ENCODE peak calls at places on chromosomes 2 and 18, in ten cellular contexts. B is right lobe of liver; Q is H4; D is A172; K is skeletal muscle cell; C is stimulated activated CD8-positive, alpha-beta memory T cell treated with anti-CD3 and anti-CD28 coated beads, Interleukin-2, amount 100 ng/mL, for 48 hours; X is kidney epithelial cell; Y is AG10803; A is activated CD4-positive, alpha-beta T cell treated with anti-CD3 and anti-CD28 coated beads, Interleukin-2, amount 50 U/mL, for 1 hour; V is C1 segment of cervical spinal cord. G is an unnamed sample.

GRCh38 chr2:19688059-19688458 is 213.7 kb downstream of the TTC32 start:
- DNase-seq in D (no peak), Q (no peak), K (no peak), Y (peak; percentile 13), B (no peak), A (no peak), V (no peak), X (no peak), C (no peak), G (no peak)

GRCh38 chr2:66233981-66234380 is 200.9 kb upstream of the MEIS1 start:
- DNase-seq in X (no peak), D (no peak), B (no peak), K (no peak), Y (no peak), A (no peak), V (no peak), C (no peak), Q (no peak), G (no peak)

GRCh38 chr18:24027156-24027555 is 12.6 kb downstream of the TTC39C start:
- DNase-seq in K (peak; percentile 78), B (no peak), C (no peak), D (peak; percentile 65), A (no peak), Q (peak; percentile 71), X (no peak), V (no peak), Y (peak; percentile 92), G (no peak)

GRCh38 chr2:71794611-71795010 is 341.2 kb downstream of the DYSF start:
- DNase-seq in Q (no peak), A (no peak), C (no peak), B (no peak), X (no peak), V (no peak), D (no peak), Y (no peak), K (no peak), G (no peak)

GRCh38 chr2:28979576-28980366 is 1.3 kb upstream of the TOGARAM2 start:
- DNase-seq in C (no peak), B (no peak), K (no peak), X (no peak), A (no peak), D (no peak), Y (no peak), Q (no peak), V (no peak), G (no peak)

GRCh38 chr2:22481507-22482217 is 903.3 kb upstream of the KLHL29 start:
- DNase-seq in Y (no peak), X (no peak), A (no peak), V (no peak), B (no peak), K (no peak), D (no peak), Q (no peak), C (no peak), G (no peak)

GRCh38 chr2:112712903-112713584 is 7.8 kb upstream of the NT5DC4 start:
- DNase-seq in Q (no peak), K (no peak), Y (peak; percentile 29), X (no peak), D (no peak), C (peak; percentile 62), V (no peak), A (no peak), B (no peak), G (peak; percentile 47)

GRCh38 chr2:44715671-44716077 is 225.8 kb upstream of the SIX3 start:
- DNase-seq in A (no peak), D (peak; percentile 48), Y (peak; percentile 76), K (peak; percentile 16), X (no peak), V (no peak), C (no peak), Q (peak; percentile 38), B (no peak), G (peak; percentile 49)

GRCh38 chr18:62331581-62332436 is 6.7 kb downstream of the TNFRSF11A start:
- DNase-seq in B (no peak), Q (peak; percentile 81), D (no peak), V (no peak), A (no peak), X (no peak), Y (no peak), K (no peak), C (no peak), G (no peak)

GRCh38 chr2:183242937-183243336 is 118.7 kb downstream of the NUP35 start:
- DNase-seq in C (no peak), V (no peak), A (no peak), X (no peak), K (peak; percentile 20), Q (no peak), Y (no peak), B (no peak), D (peak; percentile 4), G (peak; percentile 32)

GRCh38 chr2:627926-628560 is 49.2 kb downstream of the TMEM18 start:
- DNase-seq in Y (no peak), D (no peak), X (no peak), K (no peak), A (no peak), B (no peak), C (no peak), V (no peak), Q (no peak), G (no peak)

GRCh38 chr2:162475661-162476060 is 131.7 kb downstream of the GCA start:
- DNase-seq in B (no peak), A (no peak), K (peak; percentile 24), C (no peak), X (no peak), D (peak; percentile 71), V (no peak), Q (peak; percentile 85), Y (no peak), G (peak; percentile 61)

G was measured in retina.